ENCODE peak calls at places on chromosomes 4 and X, in five cellular contexts. One of them, this sample, is unnamed.

GRCh38 chrX:57674861-57675260 is 5.2 kb downstream of the NLRP2B start:
- DNase-seq in RKO: no peak
- DNase-seq in GM20000: no peak
- DNase-seq in Kasumi-1: peak
- DNase-seq in spleen: no peak
- DNase-seq in this sample: no peak

GRCh38 chr4:26029512-26030131 is 115.6 kb downstream of the SMIM20 start:
- DNase-seq in GM20000: no peak
- DNase-seq in Kasumi-1: no peak
- DNase-seq in RKO: no peak
- DNase-seq in spleen: no peak
- DNase-seq in this sample: no peak

GRCh38 chr4:177699365-177700213 is 257.4 kb upstream of the AGA start:
- DNase-seq in spleen: no peak
- DNase-seq in Kasumi-1: no peak
- DNase-seq in GM20000: no peak
- DNase-seq in RKO: peak
- DNase-seq in this sample: no peak

GRCh38 chrX:95945528-95945927 is 739.1 kb upstream of the DIAPH2 start:
- DNase-seq in Kasumi-1: no peak
- DNase-seq in RKO: no peak
- DNase-seq in spleen: no peak
- DNase-seq in GM20000: no peak
- DNase-seq in this sample: no peak

GRCh38 chr4:53962516-53963225 is 101.7 kb downstream of the CHIC2 start:
- DNase-seq in GM20000: no peak
- DNase-seq in Kasumi-1: no peak
- DNase-seq in spleen: no peak
- DNase-seq in RKO: no peak
- DNase-seq in this sample: no peak

GRCh38 chr4:178293601-178294000 is 851.4 kb upstream of the AGA start:
- DNase-seq in spleen: no peak
- DNase-seq in Kasumi-1: no peak
- DNase-seq in RKO: no peak
- DNase-seq in GM20000: no peak
- DNase-seq in this sample: no peak

GRCh38 chr4:100828986-100829685 is 311.3 kb upstream of the EMCN start:
- DNase-seq in Kasumi-1: no peak
- DNase-seq in RKO: no peak
- DNase-seq in GM20000: no peak
- DNase-seq in spleen: no peak
- DNase-seq in this sample: no peak

GRCh38 chr4:140138428-140138827 is 15.6 kb downstream of the MAML3 start:
- DNase-seq in GM20000: no peak
- DNase-seq in spleen: no peak
- DNase-seq in Kasumi-1: no peak
- DNase-seq in RKO: no peak
- DNase-seq in this sample: no peak

GRCh38 chrX:41002021-41002420 is 83.2 kb upstream of the USP9X start:
- DNase-seq in spleen: no peak
- DNase-seq in RKO: no peak
- DNase-seq in Kasumi-1: no peak
- DNase-seq in GM20000: no peak
- DNase-seq in this sample: no peak

GRCh38 chr4:130210871-130211270 is 1114.9 kb downstream of the C4orf33 start:
- DNase-seq in RKO: peak
- DNase-seq in GM20000: no peak
- DNase-seq in Kasumi-1: no peak
- DNase-seq in spleen: no peak
- DNase-seq in this sample: no peak

GRCh38 chr4:176638992-176639391 is 153.7 kb downstream of the VEGFC start:
- DNase-seq in RKO: peak
- DNase-seq in Kasumi-1: no peak
- DNase-seq in spleen: no peak
- DNase-seq in GM20000: no peak
- DNase-seq in this sample: no peak

GRCh38 chr4:163072222-163072621 is 94.5 kb downstream of the NAF1 start:
- DNase-seq in RKO: peak
- DNase-seq in Kasumi-1: no peak
- DNase-seq in GM20000: no peak
- DNase-seq in spleen: no peak
- DNase-seq in this sample: no peak

GRCh38 chr4:36392916-36393315 is 111.5 kb downstream of the DTHD1 start:
- DNase-seq in spleen: no peak
- DNase-seq in Kasumi-1: no peak
- DNase-seq in GM20000: no peak
- DNase-seq in RKO: peak
- DNase-seq in this sample: no peak

GRCh38 chr4:128810331-128810870 is 901 bp downstream of the JADE1 start:
- DNase-seq in Kasumi-1: no peak
- DNase-seq in spleen: peak
- DNase-seq in RKO: peak
- DNase-seq in GM20000: peak
- DNase-seq in this sample: peak

GRCh38 chr4:4950891-4951290 is 68.4 kb downstream of the CYTL1 start:
- DNase-seq in GM20000: no peak
- DNase-seq in RKO: no peak
- DNase-seq in Kasumi-1: no peak
- DNase-seq in spleen: no peak
- DNase-seq in this sample: no peak

GRCh38 chr4:37715889-37716402 is 29.8 kb upstream of the RELL1 start:
- DNase-seq in RKO: peak
- DNase-seq in spleen: no peak
- DNase-seq in Kasumi-1: peak
- DNase-seq in GM20000: peak
- DNase-seq in this sample: no peak

GRCh38 chrX:134664202-134664601 is 5.9 kb upstream of the PLAC1 start:
- DNase-seq in Kasumi-1: no peak
- DNase-seq in GM20000: no peak
- DNase-seq in RKO: no peak
- DNase-seq in spleen: no peak
- DNase-seq in this sample: no peak

GRCh38 chr4:4521069-4521468 is 20.8 kb downstream of the STX18 start:
- DNase-seq in GM20000: no peak
- DNase-seq in RKO: no peak
- DNase-seq in spleen: no peak
- DNase-seq in Kasumi-1: no peak
- DNase-seq in this sample: no peak

GRCh38 chr4:2352171-2352570 is 66.3 kb downstream of the ZFYVE28 start:
- DNase-seq in spleen: peak
- DNase-seq in Kasumi-1: no peak
- DNase-seq in GM20000: no peak
- DNase-seq in RKO: no peak
- DNase-seq in this sample: no peak

GRCh38 chrX:107628662-107629532 is 587 bp downstream of the PRPS1 start:
- DNase-seq in RKO: peak
- DNase-seq in GM20000: peak
- DNase-seq in Kasumi-1: peak
- DNase-seq in spleen: peak
- DNase-seq in this sample: peak

GRCh38 chr4:113604955-113605354 is 156.6 kb downstream of the CAMK2D start:
- DNase-seq in spleen: no peak
- DNase-seq in GM20000: no peak
- DNase-seq in Kasumi-1: no peak
- DNase-seq in RKO: no peak
- DNase-seq in this sample: no peak

GRCh38 chr4:4831825-4832224 is 27.6 kb upstream of the MSX1 start:
- DNase-seq in spleen: no peak
- DNase-seq in GM20000: no peak
- DNase-seq in Kasumi-1: no peak
- DNase-seq in RKO: peak
- DNase-seq in this sample: no peak

GRCh38 chr4:109614466-109614865 is 54.4 kb downstream of the MCUB start:
- DNase-seq in GM20000: no peak
- DNase-seq in RKO: no peak
- DNase-seq in spleen: no peak
- DNase-seq in Kasumi-1: no peak
- DNase-seq in this sample: no peak

GRCh38 chr4:3637326-3638016 is 105.2 kb upstream of the LRPAP1 start:
- DNase-seq in spleen: peak
- DNase-seq in Kasumi-1: no peak
- DNase-seq in RKO: no peak
- DNase-seq in GM20000: no peak
- DNase-seq in this sample: no peak

GRCh38 chr4:56513517-56513916 is 7.9 kb downstream of the ARL9 start:
- DNase-seq in GM20000: no peak
- DNase-seq in RKO: no peak
- DNase-seq in spleen: no peak
- DNase-seq in Kasumi-1: no peak
- DNase-seq in this sample: no peak

GRCh38 chrX:68669094-68669830 is 21.8 kb downstream of the STARD8 start:
- DNase-seq in RKO: no peak
- DNase-seq in GM20000: no peak
- DNase-seq in spleen: no peak
- DNase-seq in Kasumi-1: no peak
- DNase-seq in this sample: no peak

GRCh38 chr4:187972135-187972534 is 23.4 kb upstream of the ZFP42 start:
- DNase-seq in Kasumi-1: no peak
- DNase-seq in spleen: no peak
- DNase-seq in GM20000: no peak
- DNase-seq in RKO: no peak
- DNase-seq in this sample: no peak

GRCh38 chr4:184420881-184421416 is 53.4 kb downstream of the IRF2 start:
- DNase-seq in GM20000: peak
- DNase-seq in spleen: no peak
- DNase-seq in Kasumi-1: no peak
- DNase-seq in RKO: no peak
- DNase-seq in this sample: no peak

GRCh38 chrX:106707771-106708454 is 18.6 kb upstream of the RNF128 start:
- DNase-seq in spleen: no peak
- DNase-seq in Kasumi-1: no peak
- DNase-seq in RKO: peak
- DNase-seq in GM20000: no peak
- DNase-seq in this sample: peak

GRCh38 chrX:11757729-11758399 is at the start of gene MSL3:
- DNase-seq in GM20000: peak
- DNase-seq in spleen: peak
- DNase-seq in RKO: peak
- DNase-seq in Kasumi-1: no peak
- DNase-seq in this sample: peak

GRCh38 chrX:858542-859078 is 228.0 kb downstream of the SHOX start:
- DNase-seq in Kasumi-1: no peak
- DNase-seq in spleen: no peak
- DNase-seq in RKO: no peak
- DNase-seq in GM20000: no peak
- DNase-seq in this sample: no peak

GRCh38 chr4:144171697-144172096 is 31.2 kb upstream of the GYPA start:
- DNase-seq in GM20000: no peak
- DNase-seq in RKO: no peak
- DNase-seq in Kasumi-1: no peak
- DNase-seq in spleen: no peak
- DNase-seq in this sample: no peak

GRCh38 chr4:24924309-24924781 is 11.5 kb upstream of the CCDC149 start:
- DNase-seq in RKO: peak
- DNase-seq in spleen: no peak
- DNase-seq in GM20000: no peak
- DNase-seq in Kasumi-1: no peak
- DNase-seq in this sample: no peak

GRCh38 chr4:168917150-168917779 is 92.8 kb downstream of the CBR4 start:
- DNase-seq in RKO: peak
- DNase-seq in spleen: no peak
- DNase-seq in Kasumi-1: peak
- DNase-seq in GM20000: peak
- DNase-seq in this sample: peak

GRCh38 chr4:102404551-102404969 is 59.3 kb upstream of the SLC39A8 start:
- DNase-seq in RKO: no peak
- DNase-seq in spleen: no peak
- DNase-seq in GM20000: no peak
- DNase-seq in Kasumi-1: no peak
- DNase-seq in this sample: no peak

GRCh38 chr4:113467581-113467980 is 294.0 kb downstream of the CAMK2D start:
- DNase-seq in GM20000: no peak
- DNase-seq in RKO: peak
- DNase-seq in spleen: no peak
- DNase-seq in Kasumi-1: no peak
- DNase-seq in this sample: peak

This sample was measured in SW480.